ENCODE peak calls at places on chromosome 7, in four cellular contexts. E is sigmoid colon; F is NCI-H2081; S is activated CD4-positive, alpha-beta T cell treated with anti-CD3 and anti-CD28 coated beads, Interleukin-2, amount 10 ng/mL, durations not matched to agents 7 days and 5 days. L is an unnamed sample.

GRCh38 chr7:159023216-159023615 is 121.5 kb downstream of the VIPR2 start:
- DNase-seq in F (no peak), S (no peak), E (peak), L (no peak)

GRCh38 chr7:91242097-91242846 is 22.0 kb upstream of the FZD1 start:
- DNase-seq in F (no peak), S (no peak), E (no peak), L (no peak)

GRCh38 chr7:155665957-155666287 is 21.5 kb downstream of the RBM33 start:
- DNase-seq in S (no peak), F (no peak), E (no peak), L (no peak)

GRCh38 chr7:105680505-105681187 is 99.4 kb upstream of the EFCAB10 start:
- DNase-seq in E (peak), F (no peak), S (no peak), L (no peak)

GRCh38 chr7:157973971-157974677 is 613.5 kb downstream of the PTPRN2 start:
- DNase-seq in S (no peak), F (no peak), E (no peak), L (no peak)

GRCh38 chr7:18317956-18318355 is 177.6 kb upstream of the HDAC9 start:
- DNase-seq in S (no peak), F (no peak), E (no peak), L (no peak)

GRCh38 chr7:135448753-135449152 is 61.1 kb downstream of the CNOT4 start:
- DNase-seq in S (no peak), F (no peak), E (no peak), L (no peak)

GRCh38 chr7:139648941-139649425 is 125.5 kb downstream of the CLEC2L start:
- DNase-seq in E (no peak), F (no peak), S (no peak), L (peak)

GRCh38 chr7:55545496-55545895 is 26.8 kb downstream of the VOPP1 start:
- DNase-seq in E (no peak), F (no peak), S (no peak), L (no peak)

GRCh38 chr7:6290345-6290744 is 17.9 kb upstream of the CYTH3 start:
- DNase-seq in S (no peak), F (no peak), E (no peak), L (no peak)

GRCh38 chr7:2312272-2312929 is 1.8 kb downstream of the SNX8 start:
- DNase-seq in S (no peak), F (no peak), E (no peak), L (no peak)

GRCh38 chr7:56026538-56026937 is 24.7 kb downstream of the PSPH start:
- DNase-seq in E (no peak), F (no peak), S (no peak), L (no peak)

GRCh38 chr7:44709945-44710596 is 38.6 kb upstream of the ZMIZ2 start:
- DNase-seq in S (no peak), E (peak), F (no peak), L (no peak)

GRCh38 chr7:33774762-33775523 is 130.4 kb upstream of the BMPER start:
- DNase-seq in S (no peak), E (peak), F (peak), L (no peak)

GRCh38 chr7:150719960-150720891 is 3.8 kb downstream of the GIMAP1 start:
- DNase-seq in S (no peak), E (no peak), F (no peak), L (no peak)

GRCh38 chr7:108158766-108159165 is 28.6 kb upstream of the LAMB4 start:
- DNase-seq in S (no peak), E (no peak), F (no peak), L (no peak)

GRCh38 chr7:119096683-119097082 is 872.2 kb downstream of the ANKRD7 start:
- DNase-seq in F (no peak), S (no peak), E (no peak), L (no peak)

GRCh38 chr7:20395094-20395493 is 64.4 kb downstream of the ITGB8 start:
- DNase-seq in E (no peak), S (no peak), F (no peak), L (no peak)

GRCh38 chr7:107667341-107667740 is 6.7 kb downstream of the SLC26A4 start:
- DNase-seq in F (no peak), S (no peak), E (no peak), L (no peak)

GRCh38 chr7:30726296-30727006 is 25.5 kb upstream of the INMT start:
- DNase-seq in E (no peak), S (peak), F (no peak), L (no peak)

L was measured in NCI-H1417 treated with DMSO at 0.1 percent for 48 hours.